ENCODE peak calls at places on chromosomes 16 and 17, in seven cellular contexts. Q, G, P, F, K, B and Z are unnamed samples.

GRCh38 chr16:27538508-27538907 is 11.2 kb downstream of the GTF3C1 start:
- DNase-seq in K (no peak), B (no peak), G (no peak), F (no peak), P (no peak), Q (no peak), Z (no peak)

GRCh38 chr17:74566132-74566753 is 1.1 kb downstream of the CD300H start:
- DNase-seq in K (peak; percentile 83), G (no peak), P (peak; percentile 28), Q (no peak), B (peak; percentile 42), F (peak; percentile 82), Z (no peak)

GRCh38 chr17:59330314-59330942 is 1.0 kb upstream of the YPEL2 start:
- DNase-seq in B (peak; percentile 83), P (peak; percentile 77), Q (no peak), G (peak; percentile 77), F (no peak), K (peak; percentile 40), Z (peak; percentile 11)

GRCh38 chr17:45833826-45834439 is 10.7 kb upstream of the SPPL2C start:
- DNase-seq in B (no peak), P (no peak), G (no peak), F (no peak), Q (no peak), K (no peak), Z (no peak)

GRCh38 chr17:48174833-48175232 is 67.3 kb downstream of the SNX11 start:
- DNase-seq in F (no peak), K (no peak), Q (no peak), G (no peak), B (no peak), P (no peak), Z (no peak)

GRCh38 chr16:85173981-85174751 is 61.9 kb upstream of the CIBAR2 start:
- DNase-seq in Q (no peak), K (peak; percentile 68), B (no peak), P (peak; percentile 68), F (peak; percentile 80), G (peak; percentile 82), Z (no peak)

GRCh38 chr17:78817123-78817522 is 23.5 kb downstream of the USP36 start:
- DNase-seq in F (no peak), P (no peak), B (no peak), K (no peak), G (no peak), Q (no peak), Z (no peak)

GRCh38 chr17:63486317-63487013 is 9.6 kb downstream of the ACE start:
- DNase-seq in B (no peak), P (no peak), G (no peak), F (peak; percentile 24), K (no peak), Q (no peak), Z (no peak)

GRCh38 chr16:87132361-87133014 is 184.7 kb downstream of the C16orf95 start:
- DNase-seq in F (no peak), G (peak; percentile 62), K (no peak), B (no peak), Q (no peak), P (no peak), Z (no peak)

GRCh38 chr17:41802961-41803682 is 8.6 kb downstream of the P3H4 start:
- DNase-seq in F (no peak), G (no peak), Q (no peak), B (no peak), P (no peak), K (peak; percentile 39), Z (no peak)

GRCh38 chr17:64040201-64040600 is 19.8 kb upstream of the ICAM2 start:
- DNase-seq in Q (peak; percentile 25), B (no peak), G (peak; percentile 39), P (peak; percentile 39), F (no peak), K (no peak), Z (no peak)

GRCh38 chr16:63804126-63804525 is 1317.7 kb downstream of the CDH11 start:
- DNase-seq in F (no peak), P (no peak), G (no peak), K (no peak), B (no peak), Q (no peak), Z (no peak)

GRCh38 chr17:79789943-79790804 is 6.7 kb downstream of the CBX8 start:
- DNase-seq in B (peak; percentile 59), P (no peak), K (peak; percentile 81), F (peak; percentile 55), Q (no peak), G (no peak), Z (no peak)

GRCh38 chr16:3173892-3174617 is 13.9 kb upstream of the OR1F1 start:
- DNase-seq in Q (no peak), F (peak; percentile 81), B (no peak), P (no peak), K (peak; percentile 97), G (peak; percentile 48), Z (no peak)

GRCh38 chr16:8551388-8552332 is 38.7 kb downstream of the TMEM114 start:
- DNase-seq in G (no peak), P (no peak), Q (no peak), F (no peak), K (no peak), B (no peak), Z (no peak)

GRCh38 chr16:8552487-8553221 is 37.7 kb downstream of the TMEM114 start:
- DNase-seq in K (no peak), G (no peak), F (no peak), B (no peak), Q (no peak), P (peak; percentile 14), Z (no peak)

GRCh38 chr16:8555400-8555799 is 34.9 kb downstream of the TMEM114 start:
- DNase-seq in Q (no peak), G (no peak), B (no peak), K (no peak), F (no peak), P (no peak), Z (no peak)

GRCh38 chr16:8550728-8551387 is 39.5 kb downstream of the TMEM114 start:
- DNase-seq in Q (no peak), F (no peak), B (no peak), K (no peak), G (no peak), P (peak; percentile 10), Z (no peak)

GRCh38 chr16:8554881-8555280 is 35.4 kb downstream of the TMEM114 start:
- DNase-seq in K (no peak), B (no peak), Q (no peak), G (no peak), F (no peak), P (no peak), Z (no peak)
- TF ChIP-seq CTCF in K (no peak), B (no peak), Q (no peak), G (no peak), F (no peak), P (no peak), Z (no peak)

GRCh38 chr16:1176280-1176897 is 23.5 kb downstream of the CACNA1H start:
- DNase-seq in F (no peak), G (no peak), Q (no peak), K (no peak), P (no peak), B (no peak), Z (no peak)
- H3K4me1 ChIP-seq in F (no peaks in the 10 kb centered on the region), G (no peaks in the 10 kb centered on the region), Q (no peaks in the 10 kb centered on the region), K (no peaks in the 10 kb centered on the region), P (peaks cover 71% of the 10 kb centered on the region), B (no peaks in the 10 kb centered on the region), Z (no peaks in the 10 kb centered on the region)

GRCh38 chr17:57985675-57985974 is 2.4 kb downstream of the VEZF1 start:
- DNase-seq in G (no peak), Q (no peak), F (peak; percentile 48), P (no peak), K (no peak), B (no peak), Z (no peak)

GRCh38 chr17:57988301-57989010 is 402 bp upstream of the VEZF1 start:
- DNase-seq in K (peak; percentile 67), Q (peak; percentile 66), P (peak; percentile 68), F (peak; percentile 98), B (peak; percentile 75), G (peak; percentile 90), Z (peak; percentile 64)

GRCh38 chr17:57987582-57988300 is at the start of gene VEZF1:
- DNase-seq in Q (peak; percentile 68), K (peak; percentile 82), G (peak; percentile 90), B (peak; percentile 82), P (peak; percentile 78), F (peak; percentile 96), Z (peak; percentile 65)

GRCh38 chr17:57984936-57985674 is 2.9 kb downstream of the VEZF1 start:
- DNase-seq in F (no peak), P (no peak), G (no peak), K (no peak), B (no peak), Q (no peak), Z (no peak)

DNA sequence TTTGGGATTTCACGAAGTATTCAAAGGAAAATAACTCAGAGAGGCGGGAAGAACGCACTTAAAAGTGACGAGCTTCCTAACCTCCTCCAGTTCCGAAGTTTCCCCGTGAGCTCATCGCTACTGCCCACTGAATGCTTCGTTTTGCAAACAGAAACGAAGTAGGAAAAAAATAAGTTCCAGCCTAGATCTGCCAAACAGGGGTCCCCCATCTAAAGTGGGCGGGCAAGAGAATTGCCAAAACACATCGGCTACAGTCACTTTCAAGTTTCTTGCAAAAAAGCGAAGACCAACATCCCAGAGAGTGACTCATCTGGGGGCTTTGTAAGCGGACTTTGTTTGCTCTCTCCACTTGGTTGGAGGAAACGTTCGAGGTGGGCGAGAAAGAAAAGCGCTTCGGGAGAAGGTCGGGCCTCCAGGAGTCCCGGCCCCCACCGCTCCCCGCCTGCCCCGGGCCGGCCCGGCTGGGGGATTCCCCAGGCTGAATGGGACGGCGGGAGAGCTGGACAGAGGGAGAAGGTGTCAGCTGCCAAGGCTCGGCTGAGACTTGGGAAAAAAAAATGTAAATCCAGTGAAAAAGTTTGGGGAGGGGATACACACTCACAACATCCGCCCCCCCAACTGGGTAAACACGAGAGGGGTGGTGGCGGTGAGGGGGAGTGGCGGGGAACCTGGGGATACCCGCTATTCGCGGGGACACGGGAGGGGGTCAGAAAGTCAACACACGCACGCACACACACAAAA is 1.0 kb downstream of the VEZF1 start:
- DNase-seq in Q (no peak), G (peak; percentile 84), F (no peak), B (peak; percentile 67), P (peak; percentile 46), K (peak; percentile 62), Z (peak; percentile 37)
- TF ChIP-seq POLR2AphosphoS5 in Q (no peak), G (peak; percentile 67), F (no peak), B (peak; percentile 40), P (peak; percentile 61), K (no peak), Z (no peak)

DNA sequence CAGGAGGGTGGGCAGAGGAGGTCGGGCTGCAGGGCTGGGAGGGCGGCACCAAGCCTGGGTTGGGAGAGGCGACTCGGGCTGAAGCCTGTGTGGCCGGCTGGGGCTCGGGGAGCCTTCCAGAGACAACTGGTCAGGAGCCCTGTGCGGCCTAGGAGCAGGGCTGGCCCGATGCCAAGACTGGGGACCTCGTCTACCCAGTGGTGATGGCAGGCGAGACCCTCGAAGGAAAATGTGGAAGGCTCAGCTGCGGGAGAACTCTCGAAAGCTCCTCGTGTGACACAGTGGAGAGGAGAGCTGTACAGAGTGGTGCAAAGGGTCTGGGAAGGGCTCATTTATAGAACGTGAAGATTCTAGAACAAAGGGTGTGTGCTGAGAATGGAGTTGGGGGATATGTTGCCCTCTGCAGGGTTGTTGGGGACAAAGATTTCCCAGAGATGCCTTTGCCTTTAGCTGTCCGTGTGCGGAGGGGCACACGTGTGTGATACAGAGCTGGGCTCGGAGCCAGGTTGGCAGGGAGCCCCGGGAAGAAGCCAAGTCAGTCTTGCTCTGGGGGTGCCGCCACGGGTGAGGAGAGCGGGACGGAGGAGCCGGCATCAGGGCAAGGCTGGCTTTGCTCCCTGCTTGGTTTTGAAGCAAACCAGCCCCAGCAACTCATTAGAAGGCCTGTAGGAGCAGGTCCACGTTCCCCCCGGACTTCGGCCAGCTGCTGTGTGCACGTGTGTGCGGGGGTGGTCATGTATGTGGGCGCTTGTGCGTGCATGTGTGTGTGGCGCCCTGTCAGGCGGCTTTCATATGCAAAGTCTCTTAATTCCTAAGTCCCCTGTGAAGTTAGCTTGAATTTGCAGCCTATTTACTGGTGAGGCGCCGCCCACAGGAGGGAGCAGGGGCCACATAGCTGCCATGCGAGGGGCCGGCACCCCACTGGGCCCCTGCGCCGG is 132.4 kb upstream of the CHMP6 start:
- DNase-seq in Q (no peak), F (peak; percentile 88), G (peak; percentile 94), K (peak; percentile 44), B (no peak), P (peak; percentile 75), Z (peak; percentile 30)
- TF ChIP-seq CTCF in Q (no peak), F (peak; percentile 60), G (no peak), K (no peak), B (no peak), P (no peak), Z (no peak)